ENCODE peak calls at places on chromosomes 16 and 17, in ten cellular contexts. Q is posterior cingulate gyrus; T is Daoy; K is hepatic stellate cell; H is sigmoid colon; G is pons; P is A172; N is effector CD4-positive, alpha-beta T cell; W is kidney tubule cell; S is left cardiac atrium. J is an unnamed sample.

GRCh38 chr17:79529661-79530081 is 81.2 kb downstream of the RBFOX3 start:
- DNase-seq in Q (peak; percentile 5), T (no peak), K (no peak), H (no peak), G (no peak), P (no peak), N (no peak), W (no peak), S (no peak), J (no peak)

GRCh38 chr17:66191607-66192377 is at the start of gene CEP112:
- DNase-seq in Q (peak; percentile 64), T (peak; percentile 82), K (peak; percentile 80), H (peak; percentile 78), G (no peak), P (peak; percentile 50), N (peak; percentile 87), W (peak; percentile 80), S (peak; percentile 89), J (peak; percentile 70)

GRCh38 chr17:4375039-4375748 is 8.7 kb upstream of the UBE2G1 start:
- DNase-seq in Q (no peak), T (no peak), K (no peak), H (no peak), G (no peak), P (no peak), N (no peak), W (no peak), S (no peak), J (no peak)

GRCh38 chr17:28101919-28102318 is 59.4 kb downstream of the NLK start:
- DNase-seq in Q (no peak), T (no peak), K (no peak), H (no peak), G (no peak), P (no peak), N (no peak), W (no peak), S (no peak), J (no peak)

GRCh38 chr17:83171661-83172060 is 92.3 kb downstream of the METRNL start:
- DNase-seq in Q (no peak), T (peak; percentile 49), K (no peak), H (no peak), G (no peak), P (no peak), N (no peak), W (no peak), S (no peak), J (no peak)

GRCh38 chr17:9151091-9151490 is 129.8 kb downstream of the NTN1 start:
- DNase-seq in Q (no peak), T (no peak), K (no peak), H (no peak), G (peak; percentile 60), P (no peak), N (no peak), W (no peak), S (no peak), J (no peak)

GRCh38 chr17:47945080-47945479 is 3.7 kb downstream of the PNPO start:
- DNase-seq in Q (peak; percentile 36), T (no peak), K (no peak), H (no peak), G (peak; percentile 65), P (no peak), N (no peak), W (no peak), S (no peak), J (no peak)

GRCh38 chr16:85083051-85083639 is 29.1 kb downstream of the CIBAR2 start:
- DNase-seq in Q (no peak), T (no peak), K (no peak), H (no peak), G (peak; percentile 41), P (no peak), N (no peak), W (no peak), S (no peak), J (no peak)

GRCh38 chr17:13016881-13017622 is 775 bp downstream of the ELAC2 start:
- DNase-seq in Q (no peak), T (no peak), K (peak; percentile 43), H (no peak), G (no peak), P (no peak), N (no peak), W (peak; percentile 35), S (no peak), J (no peak)

GRCh38 chr17:43175213-43176118 is 4.5 kb downstream of the NBR1 start:
- DNase-seq in Q (no peak), T (no peak), K (peak; percentile 48), H (no peak), G (no peak), P (no peak), N (no peak), W (no peak), S (no peak), J (peak; percentile 33)

GRCh38 chr17:3959295-3959899 is 4.8 kb downstream of the ATP2A3 start:
- DNase-seq in Q (no peak), T (peak; percentile 75), K (peak; percentile 79), H (no peak), G (no peak), P (peak; percentile 54), N (no peak), W (peak; percentile 22), S (no peak), J (peak; percentile 66)

GRCh38 chr17:17540278-17540906 is 44.2 kb upstream of the RASD1 start:
- DNase-seq in Q (no peak), T (no peak), K (no peak), H (no peak), G (no peak), P (no peak), N (no peak), W (no peak), S (no peak), J (no peak)

GRCh38 chr16:14148016-14148415 is 76.9 kb downstream of the MRTFB start:
- DNase-seq in Q (no peak), T (no peak), K (no peak), H (no peak), G (no peak), P (no peak), N (no peak), W (peak; percentile 3), S (no peak), J (no peak)

GRCh38 chr16:58026139-58026704 is 668 bp downstream of the MMP15 start:
- DNase-seq in Q (no peak), T (peak; percentile 57), K (peak; percentile 67), H (peak; percentile 78), G (no peak), P (no peak), N (no peak), W (peak; percentile 53), S (peak; percentile 59), J (peak; percentile 62)

GRCh38 chr16:22786691-22787090 is 27.3 kb upstream of the HS3ST2 start:
- DNase-seq in Q (no peak), T (no peak), K (no peak), H (no peak), G (no peak), P (no peak), N (no peak), W (no peak), S (no peak), J (peak; percentile 84)

GRCh38 chr16:54282923-54283734 is 3.5 kb downstream of the IRX3 start:
- DNase-seq in Q (no peak), T (no peak), K (no peak), H (no peak), G (no peak), P (no peak), N (no peak), W (no peak), S (no peak), J (no peak)

GRCh38 chr17:55451203-55451641 is 29.6 kb upstream of the MMD start:
- DNase-seq in Q (no peak), T (peak; percentile 34), K (no peak), H (no peak), G (no peak), P (peak; percentile 35), N (no peak), W (no peak), S (no peak), J (peak; percentile 43)

GRCh38 chr17:82497483-82498405 is 21.8 kb upstream of the FOXK2 start:
- DNase-seq in Q (peak; percentile 30), T (peak; percentile 60), K (no peak), H (peak; percentile 80), G (peak; percentile 31), P (no peak), N (peak; percentile 33), W (peak; percentile 35), S (peak; percentile 49), J (peak; percentile 39)

GRCh38 chr17:45229681-45230409 is 8.2 kb downstream of the FMNL1 start:
- DNase-seq in Q (no peak), T (no peak), K (no peak), H (no peak), G (no peak), P (no peak), N (no peak), W (no peak), S (no peak), J (no peak)

GRCh38 chr16:56675685-56676210 is 6.1 kb downstream of the MT1H start:
- DNase-seq in Q (no peak), T (no peak), K (no peak), H (no peak), G (no peak), P (no peak), N (peak; percentile 30), W (no peak), S (no peak), J (no peak)

GRCh38 chr16:69187891-69188451 is 1.0 kb downstream of the SNTB2 start:
- DNase-seq in Q (no peak), T (peak; percentile 43), K (no peak), H (peak; percentile 83), G (peak; percentile 49), P (peak; percentile 43), N (peak; percentile 25), W (peak; percentile 62), S (peak; percentile 47), J (peak; percentile 79)

GRCh38 chr16:17070882-17071592 is 399.7 kb downstream of the XYLT1 start:
- DNase-seq in Q (peak; percentile 52), T (peak; percentile 76), K (no peak), H (no peak), G (no peak), P (no peak), N (peak; percentile 85), W (no peak), S (peak; percentile 31), J (peak; percentile 13)

GRCh38 chr17:32755045-32755805 is 121.7 kb downstream of the MYO1D start:
- DNase-seq in Q (no peak), T (peak; percentile 25), K (peak; percentile 40), H (no peak), G (peak; percentile 95), P (peak; percentile 76), N (no peak), W (peak; percentile 65), S (no peak), J (peak; percentile 57)

GRCh38 chr16:50781043-50781442 is 39.2 kb downstream of the CYLD start:
- DNase-seq in Q (no peak), T (no peak), K (no peak), H (no peak), G (no peak), P (no peak), N (no peak), W (no peak), S (no peak), J (no peak)

GRCh38 chr16:75919664-75920063 is 193.4 kb upstream of the CPHXL start:
- DNase-seq in Q (no peak), T (no peak), K (no peak), H (no peak), G (peak; percentile 36), P (no peak), N (no peak), W (no peak), S (no peak), J (no peak)

GRCh38 chr17:63966646-63967265 is 6.0 kb downstream of the SCN4A start:
- DNase-seq in Q (no peak), T (no peak), K (no peak), H (no peak), G (no peak), P (no peak), N (no peak), W (no peak), S (no peak), J (no peak)

GRCh38 chr17:78797213-78797612 is 15.1 kb upstream of the CYTH1 start:
- DNase-seq in Q (no peak), T (no peak), K (no peak), H (no peak), G (no peak), P (no peak), N (no peak), W (no peak), S (peak; percentile 8), J (no peak)

GRCh38 chr17:72565758-72566157 is 444.9 kb downstream of the SOX9 start:
- DNase-seq in Q (no peak), T (no peak), K (no peak), H (no peak), G (no peak), P (no peak), N (no peak), W (no peak), S (no peak), J (no peak)

J was measured in M059J.